ENCODE peak calls at places on chromosomes 3 and 15, in nine cellular contexts. N is HuH-7; O is AML-193; M is right atrium auricular region; F is G401; I is Peyer's patch; P is prostate gland; U is renal cortical epithelial cell; G is activated naive CD4-positive, alpha-beta T cell. T is an unnamed sample.

GRCh38 chr3:34111361-34111760 is 312.9 kb downstream of the PDCD6IP start:
- DNase-seq in O (no peak), G (no peak), M (no peak), I (no peak), P (no peak), N (no peak), U (no peak), F (no peak), T (no peak)

GRCh38 chr15:74062671-74063070 is 19.7 kb downstream of the GOLGA6A start:
- DNase-seq in F (no peak), O (no peak), U (no peak), P (no peak), M (no peak), G (no peak), N (no peak), I (peak; percentile 26), T (no peak)

GRCh38 chr3:102156426-102156825 is 278.4 kb upstream of the ZPLD1 start:
- DNase-seq in F (no peak), G (no peak), O (no peak), P (no peak), N (no peak), M (no peak), U (peak; percentile 100), I (no peak), T (no peak)

GRCh38 chr3:183698318-183698731 is 728 bp downstream of the YEATS2 start:
- DNase-seq in N (peak; percentile 43), P (no peak), G (no peak), U (peak; percentile 42), M (no peak), O (peak; percentile 38), F (peak; percentile 67), I (peak; percentile 57), T (no peak)

GRCh38 chr3:151351216-151351615 is 21.9 kb upstream of the P2RY13 start:
- DNase-seq in G (no peak), P (no peak), U (no peak), O (no peak), M (no peak), F (no peak), I (no peak), N (no peak), T (no peak)

GRCh38 chr3:144114767-144115166 is 143.1 kb downstream of the DIPK2A start:
- DNase-seq in G (no peak), N (no peak), O (no peak), M (no peak), I (no peak), P (no peak), F (no peak), U (no peak), T (no peak)

GRCh38 chr3:151430821-151431484 is 29.9 kb downstream of the IGSF10 start:
- DNase-seq in M (no peak), U (peak; percentile 53), N (no peak), P (no peak), G (no peak), F (no peak), I (no peak), O (no peak), T (no peak)

GRCh38 chr15:42413914-42414313 is 54.6 kb downstream of the CAPN3 start:
- DNase-seq in U (peak; percentile 16), N (no peak), M (no peak), G (no peak), F (no peak), I (no peak), P (no peak), O (no peak), T (no peak)

GRCh38 chr3:111047053-111047452 is 24.6 kb upstream of the NECTIN3 start:
- DNase-seq in F (no peak), P (no peak), G (no peak), M (no peak), O (no peak), N (no peak), I (no peak), U (no peak), T (no peak)

GRCh38 chr15:77852241-77853007 is 219.7 kb upstream of the LINGO1 start:
- DNase-seq in I (peak; percentile 50), O (no peak), M (no peak), P (no peak), G (no peak), F (no peak), N (no peak), U (no peak), T (no peak)

GRCh38 chr3:115042351-115042750 is 104.7 kb downstream of the ZBTB20 start:
- DNase-seq in F (no peak), U (no peak), G (no peak), M (no peak), I (no peak), N (no peak), P (no peak), O (no peak), T (no peak)

GRCh38 chr3:133828576-133829309 is 23.1 kb downstream of the SRPRB start:
- DNase-seq in U (no peak), F (peak; percentile 87), M (no peak), P (no peak), O (no peak), I (peak; percentile 40), N (no peak), G (no peak), T (no peak)

GRCh38 chr3:78969483-78969882 is 798.3 kb downstream of the ROBO1 start:
- DNase-seq in F (no peak), I (no peak), U (no peak), G (no peak), M (no peak), P (no peak), O (no peak), N (no peak), T (no peak)

GRCh38 chr3:86968224-86968932 is 22.6 kb downstream of the VGLL3 start:
- DNase-seq in P (no peak), I (no peak), O (no peak), F (no peak), N (no peak), U (no peak), M (no peak), G (no peak), T (no peak)

GRCh38 chr3:174159629-174160028 is 699.5 kb upstream of the NAALADL2 start:
- DNase-seq in G (no peak), N (no peak), I (no peak), P (no peak), F (peak; percentile 40), U (no peak), O (no peak), M (no peak), T (no peak)

GRCh38 chr15:35545316-35545824 is 595 bp downstream of the DPH6 start:
- DNase-seq in U (peak; percentile 71), G (no peak), F (no peak), I (no peak), M (peak; percentile 66), O (peak; percentile 37), P (peak; percentile 25), N (peak; percentile 14), T (peak; percentile 50)

GRCh38 chr3:152051501-152052404 is 178.3 kb downstream of the SUCNR1 start:
- DNase-seq in I (no peak), U (peak; percentile 36), M (no peak), P (no peak), G (no peak), O (no peak), N (peak; percentile 6), F (no peak), T (no peak)

GRCh38 chr3:132550579-132551305 is 46.3 kb upstream of the ACKR4 start:
- DNase-seq in U (no peak), N (no peak), P (no peak), M (no peak), F (no peak), I (no peak), O (no peak), G (no peak), T (no peak)

GRCh38 chr3:171269557-171269956 is 190.6 kb downstream of the TNIK start:
- DNase-seq in F (no peak), N (no peak), O (no peak), P (no peak), M (no peak), I (no peak), U (no peak), G (no peak), T (no peak)

GRCh38 chr3:183782576-183782975 is 42.8 kb downstream of the MAP6D1 start:
- DNase-seq in U (no peak), O (no peak), P (no peak), M (no peak), I (no peak), F (no peak), G (no peak), N (no peak), T (no peak)

GRCh38 chr15:49953421-49953820 is 165.6 kb downstream of the ATP8B4 start:
- DNase-seq in P (no peak), N (no peak), I (no peak), U (no peak), G (no peak), M (no peak), O (no peak), F (no peak), T (no peak)

GRCh38 chr15:66188464-66188863 is 65.1 kb downstream of the MEGF11 start:
- DNase-seq in F (peak; percentile 86), I (no peak), G (no peak), O (no peak), N (no peak), M (no peak), U (no peak), P (no peak), T (no peak)

GRCh38 chr3:13009132-13009945 is 63.9 kb downstream of the IQSEC1 start:
- DNase-seq in N (no peak), I (no peak), M (no peak), F (no peak), O (peak; percentile 92), P (no peak), G (peak; percentile 14), U (no peak), T (peak; percentile 84)

GRCh38 chr15:74790080-74790916 is 8.4 kb downstream of the CSK start:
- DNase-seq in P (no peak), N (no peak), I (no peak), O (peak; percentile 47), G (no peak), U (peak; percentile 80), M (peak; percentile 75), F (peak; percentile 47), T (peak; percentile 79)

GRCh38 chr15:56537881-56538280 is 72.9 kb upstream of the MNS1 start:
- DNase-seq in P (no peak), O (no peak), M (no peak), N (no peak), U (no peak), G (no peak), I (no peak), F (no peak), T (peak; percentile 28)

GRCh38 chr3:122621112-122621511 is 43.7 kb downstream of the PARP15 start:
- DNase-seq in M (no peak), P (no peak), G (no peak), O (no peak), U (peak; percentile 18), F (no peak), I (no peak), N (no peak), T (no peak)

GRCh38 chr3:33315826-33316225 is 38.6 kb downstream of the FBXL2 start:
- DNase-seq in N (no peak), F (no peak), M (no peak), I (no peak), P (no peak), U (peak; percentile 84), O (no peak), G (no peak), T (no peak)

GRCh38 chr3:13266651-13267347 is 153.3 kb downstream of the NUP210 start:
- DNase-seq in U (no peak), I (no peak), F (no peak), O (no peak), G (no peak), M (no peak), N (no peak), P (no peak), T (no peak)

GRCh38 chr3:112635674-112636073 is 5.3 kb downstream of the CCDC80 start:
- DNase-seq in U (peak; percentile 85), N (no peak), P (no peak), M (no peak), O (no peak), G (no peak), F (no peak), I (no peak), T (peak; percentile 44)

GRCh38 chr3:110618512-110619226 is 452.9 kb upstream of the NECTIN3 start:
- DNase-seq in N (no peak), P (no peak), I (no peak), G (no peak), U (no peak), O (no peak), M (no peak), F (peak; percentile 2), T (no peak)

GRCh38 chr3:136943396-136943795 is 14.4 kb upstream of the IL20RB start:
- DNase-seq in G (no peak), U (no peak), F (no peak), P (no peak), I (no peak), N (no peak), M (no peak), O (no peak), T (no peak)